ENCODE peak calls at places on chromosomes 7 and 10, in seven cellular contexts. G is left kidney; A is mesenchymal stem cell; O is colonic mucosa; J is AG04450; H is fibroblast of pulmonary artery; V is stimulated activated CD8-positive, alpha-beta memory T cell treated with anti-CD3 and anti-CD28 coated beads, Interleukin-12 subunit alpha, Interleukin-12 subunit beta, amount 100 ng/mL, for 1 hour. S is an unnamed sample.

GRCh38 chr7:95276114-95276513 is 48.2 kb downstream of the PON1 start:
- DNase-seq in G (no peak), A (no peak), O (no peak), J (no peak), H (no peak), V (no peak), S (no peak)

GRCh38 chr10:15168781-15169554 is 475 bp upstream of the NMT2 start:
- DNase-seq in G (peak; percentile 97), A (peak; percentile 93), O (peak; percentile 98), J (peak; percentile 95), H (peak; percentile 97), V (peak; percentile 95), S (peak; percentile 93)

GRCh38 chr7:154859747-154860620 is 142.9 kb downstream of the PAXIP1 start:
- DNase-seq in G (no peak), A (no peak), O (no peak), J (no peak), H (no peak), V (no peak), S (no peak)

GRCh38 chr10:61662794-61663259 is at the start of gene CABCOCO1:
- DNase-seq in G (peak; percentile 92), A (peak; percentile 83), O (peak; percentile 63), J (no peak), H (peak; percentile 59), V (no peak), S (peak; percentile 84)

GRCh38 chr7:25009271-25009670 is 29.3 kb upstream of the OSBPL3 start:
- DNase-seq in G (no peak), A (peak; percentile 74), O (no peak), J (peak; percentile 80), H (peak; percentile 96), V (no peak), S (no peak)

GRCh38 chr7:12729112-12729511 is 41.7 kb downstream of the ARL4A start:
- DNase-seq in G (peak; percentile 44), A (peak; percentile 47), O (peak; percentile 54), J (no peak), H (peak; percentile 88), V (no peak), S (peak; percentile 79)

GRCh38 chr7:54837167-54837566 is 78.2 kb upstream of the SEC61G start:
- DNase-seq in G (no peak), A (no peak), O (no peak), J (no peak), H (no peak), V (no peak), S (no peak)

GRCh38 chr7:115274-115911 is 77.0 kb upstream of the FAM20C start:
- DNase-seq in G (peak; percentile 39), A (peak; percentile 53), O (no peak), J (no peak), H (peak; percentile 87), V (no peak), S (no peak)

GRCh38 chr10:116096501-116096900 is 176.5 kb downstream of the GFRA1 start:
- DNase-seq in G (peak; percentile 51), A (no peak), O (no peak), J (no peak), H (no peak), V (no peak), S (no peak)

GRCh38 chr10:87850742-87851205 is 12.6 kb downstream of the KLLN start:
- DNase-seq in G (peak; percentile 85), A (peak; percentile 73), O (peak; percentile 70), J (no peak), H (peak; percentile 81), V (peak; percentile 27), S (peak; percentile 80)

GRCh38 chr10:79185067-79185774 is 116.5 kb downstream of the ZMIZ1 start:
- DNase-seq in G (peak; percentile 89), A (peak; percentile 85), O (no peak), J (no peak), H (no peak), V (no peak), S (no peak)

GRCh38 chr10:28661035-28661434 is 16.3 kb upstream of the BAMBI start:
- DNase-seq in G (no peak), A (peak; percentile 78), O (no peak), J (peak; percentile 56), H (peak; percentile 75), V (no peak), S (no peak)